ENCODE peak calls at places on chromosomes 4 and X, in seven cellular contexts. A is IMR-90; Z is stimulated activated CD4-positive, alpha-beta T cell treated with anti-CD3 and anti-CD28 coated beads, Interleukin-15, amount 100 ng/mL, for 1 hour; G is GM12865; O is BE2C; P is GM12878; E is kidney tubule cell. C is an unnamed sample.

GRCh38 chrX:100819534-100819836 is 706 bp upstream of the CSTF2 start:
- DNase-seq in A (no peak), Z (peak), G (no peak), O (no peak), P (no peak), E (no peak), C (no peak)

GRCh38 chrX:19846995-19847790 is 40.2 kb downstream of the SH3KBP1 start:
- DNase-seq in A (peak), Z (no peak), G (peak), O (no peak), P (no peak), E (peak), C (peak)

GRCh38 chr4:77074961-77075855 is 581 bp downstream of the CCNI start:
- DNase-seq in A (peak), Z (peak), G (peak), O (peak), P (no peak), E (peak), C (peak)

GRCh38 chr4:74919783-74920182 is 13.1 kb upstream of the PARM1 start:
- DNase-seq in A (no peak), Z (no peak), G (peak), O (no peak), P (no peak), E (no peak), C (no peak)

GRCh38 chr4:157115613-157116340 is 39.8 kb downstream of the GLRB start:
- DNase-seq in A (peak), Z (no peak), G (no peak), O (no peak), P (no peak), E (peak), C (no peak)

GRCh38 chr4:76458829-76459228 is 23.8 kb downstream of the SHROOM3 start:
- DNase-seq in A (no peak), Z (no peak), G (no peak), O (no peak), P (no peak), E (no peak), C (no peak)

GRCh38 chrX:43836435-43837184 is 45.6 kb downstream of the MAOB start:
- DNase-seq in A (peak), Z (no peak), G (peak), O (no peak), P (no peak), E (peak), C (no peak)

GRCh38 chr4:7854697-7855370 is 84.8 kb downstream of the AFAP1 start:
- DNase-seq in A (no peak), Z (no peak), G (peak), O (no peak), P (peak), E (peak), C (no peak)

GRCh38 chr4:155248002-155248896 is 39.8 kb downstream of the NPY2R start:
- DNase-seq in A (no peak), Z (no peak), G (no peak), O (no peak), P (no peak), E (no peak), C (no peak)

GRCh38 chr4:38170800-38171199 is 210.6 kb downstream of the PTTG2 start:
- DNase-seq in A (no peak), Z (no peak), G (no peak), O (no peak), P (no peak), E (no peak), C (no peak)

GRCh38 chr4:123415977-123416376 is 19.4 kb downstream of the SPRY1 start:
- DNase-seq in A (peak), Z (no peak), G (no peak), O (no peak), P (no peak), E (no peak), C (no peak)

GRCh38 chrX:151982217-151982616 is 7.7 kb upstream of the GABRE start:
- DNase-seq in A (peak), Z (no peak), G (no peak), O (no peak), P (no peak), E (peak), C (peak)

GRCh38 chr4:38728651-38729141 is 54.1 kb downstream of the TLR10 start:
- DNase-seq in A (no peak), Z (no peak), G (no peak), O (no peak), P (no peak), E (peak), C (peak)

GRCh38 chrX:140343226-140343873 is 161.5 kb downstream of the SOX3 start:
- DNase-seq in A (peak), Z (no peak), G (no peak), O (no peak), P (no peak), E (peak), C (no peak)

GRCh38 chr4:115323106-115323684 is 209.8 kb upstream of the NDST4 start:
- DNase-seq in A (no peak), Z (no peak), G (no peak), O (no peak), P (no peak), E (no peak), C (no peak)

GRCh38 chr4:113504422-113504821 is 257.1 kb downstream of the CAMK2D start:
- DNase-seq in A (no peak), Z (no peak), G (no peak), O (no peak), P (no peak), E (no peak), C (no peak)

GRCh38 chr4:185709802-185710486 is 102.0 kb downstream of the SORBS2 start:
- DNase-seq in A (no peak), Z (no peak), G (no peak), O (no peak), P (no peak), E (peak), C (no peak)

GRCh38 chr4:164337219-164337944 is 416.5 kb upstream of the SMIM31 start:
- DNase-seq in A (no peak), Z (no peak), G (no peak), O (no peak), P (no peak), E (no peak), C (no peak)

GRCh38 chr4:54661686-54662085 is 3.9 kb downstream of the KIT start:
- DNase-seq in A (peak), Z (no peak), G (no peak), O (no peak), P (no peak), E (peak), C (no peak)

GRCh38 chr4:7757501-7758443 is 181.9 kb downstream of the AFAP1 start:
- DNase-seq in A (no peak), Z (no peak), G (no peak), O (no peak), P (no peak), E (no peak), C (no peak)

GRCh38 chr4:33722800-33723511 is 2521.4 kb downstream of the ARAP2 start:
- DNase-seq in A (no peak), Z (no peak), G (no peak), O (no peak), P (no peak), E (no peak), C (no peak)

GRCh38 chr4:118281611-118282442 is 71.0 kb downstream of the PRSS12 start:
- DNase-seq in A (peak), Z (no peak), G (peak), O (peak), P (no peak), E (peak), C (no peak)

GRCh38 chr4:2761035-2761923 is 5.1 kb upstream of the TNIP2 start:
- DNase-seq in A (no peak), Z (no peak), G (no peak), O (no peak), P (no peak), E (peak), C (peak)

GRCh38 chr4:27629532-27630225 is 769.0 kb downstream of the STIM2 start:
- DNase-seq in A (no peak), Z (no peak), G (no peak), O (no peak), P (no peak), E (no peak), C (no peak)

GRCh38 chr4:26866203-26866602 is 5.6 kb downstream of the STIM2 start:
- DNase-seq in A (no peak), Z (no peak), G (no peak), O (no peak), P (no peak), E (no peak), C (no peak)

GRCh38 chrX:45801554-45801953 is 600.9 kb upstream of the DIPK2B start:
- DNase-seq in A (peak), Z (no peak), G (peak), O (no peak), P (no peak), E (peak), C (no peak)

GRCh38 chr4:107156443-107156842 is 120.3 kb upstream of the DKK2 start:
- DNase-seq in A (no peak), Z (no peak), G (no peak), O (no peak), P (no peak), E (no peak), C (no peak)

GRCh38 chr4:177220376-177220775 is 89.3 kb upstream of the NEIL3 start:
- DNase-seq in A (peak), Z (no peak), G (no peak), O (no peak), P (no peak), E (peak), C (no peak)

GRCh38 chr4:175656615-175657014 is 155.4 kb downstream of the GPM6A start:
- DNase-seq in A (no peak), Z (no peak), G (no peak), O (no peak), P (no peak), E (no peak), C (no peak)

GRCh38 chr4:87559090-87559837 is 30.1 kb upstream of the SPARCL1 start:
- DNase-seq in A (no peak), Z (no peak), G (peak), O (peak), P (peak), E (peak), C (peak)

GRCh38 chrX:121161501-121161933 is 114.1 kb downstream of the GLUD2 start:
- DNase-seq in A (no peak), Z (peak), G (peak), O (no peak), P (peak), E (no peak), C (no peak)

GRCh38 chr4:27666943-27667342 is 806.3 kb downstream of the STIM2 start:
- DNase-seq in A (no peak), Z (no peak), G (no peak), O (no peak), P (no peak), E (peak), C (peak)

GRCh38 chr4:97836662-97837061 is 306.6 kb downstream of the STPG2 start:
- DNase-seq in A (no peak), Z (no peak), G (no peak), O (no peak), P (no peak), E (no peak), C (no peak)

GRCh38 chrX:138287200-138287865 is 424.2 kb downstream of the FGF13 start:
- DNase-seq in A (no peak), Z (no peak), G (no peak), O (no peak), P (no peak), E (peak), C (no peak)